ENCODE peak calls at places on chromosomes 16 and 17, in six cellular contexts. K, A, X, P, J and R are unnamed samples.

GRCh38 chr16:86424413-86424812 is 85.9 kb upstream of the FOXF1 start:
- DNase-seq in K (no peak), P (no peak), X (no peak), A (no peak), J (no peak), R (no peak)

GRCh38 chr17:3944485-3945388 is 19.5 kb downstream of the ATP2A3 start:
- DNase-seq in J (peak), X (peak), A (no peak), P (peak), K (no peak), R (no peak)

GRCh38 chr17:4505187-4505586 is 6.5 kb downstream of the SPNS2 start:
- DNase-seq in K (no peak), X (no peak), J (no peak), P (no peak), A (no peak), R (no peak)

GRCh38 chr17:80878876-80879722 is 112.5 kb upstream of the CHMP6 start:
- DNase-seq in K (no peak), P (no peak), X (peak), J (no peak), A (no peak), R (no peak)

GRCh38 chr17:36877774-36878173 is 59.5 kb upstream of the LHX1 start:
- DNase-seq in A (no peak), J (no peak), X (no peak), K (no peak), P (no peak), R (no peak)

GRCh38 chr17:36728030-36728991 is 126.9 kb downstream of the MRM1 start:
- DNase-seq in K (no peak), P (no peak), J (no peak), A (no peak), X (no peak), R (no peak)

GRCh38 chr16:3282103-3282746 is 1.1 kb upstream of the ZNF263 start:
- DNase-seq in A (no peak), J (no peak), K (peak), P (no peak), X (no peak), R (no peak)

GRCh38 chr17:51748749-51749604 is 409.5 kb downstream of the CA10 start:
- DNase-seq in A (no peak), J (no peak), X (no peak), P (no peak), K (no peak), R (no peak)

GRCh38 chr16:85521737-85522042 is 91.4 kb upstream of the GSE1 start:
- DNase-seq in P (no peak), J (no peak), A (no peak), X (no peak), K (no peak), R (no peak)

GRCh38 chr17:55187371-55187770 is 77.4 kb upstream of the HLF start:
- DNase-seq in X (no peak), P (no peak), A (no peak), J (no peak), K (no peak), R (no peak)

GRCh38 chr17:17946104-17946503 is 26.1 kb downstream of the TOM1L2 start:
- DNase-seq in X (no peak), P (no peak), J (no peak), A (no peak), K (no peak), R (no peak)

GRCh38 chr17:35577826-35578194 is 561 bp downstream of the PEX12 start:
- DNase-seq in X (no peak), A (no peak), P (no peak), K (no peak), J (peak), R (no peak)

GRCh38 chr17:1058423-1059130 is 61.6 kb downstream of the TIMM22 start:
- DNase-seq in J (no peak), A (no peak), X (peak), P (no peak), K (peak), R (no peak)

GRCh38 chr17:50307654-50308053 is 33.4 kb downstream of the TMEM92 start:
- DNase-seq in A (no peak), P (no peak), X (no peak), K (no peak), J (no peak), R (no peak)